ENCODE peak calls at places on chromosomes 12 and 14, in seven cellular contexts. X is COR-L47, O is thoracic aorta, B is ascending aorta, N is NCI-H774, V is HEK293T, E is activated gamma-delta T cell. C is an unnamed sample.

GRCh38 chr12:119014368-119014767 is 33.0 kb downstream of the SRRM4 start:
- DNase-seq in X (no peak), O (no peak), B (no peak), N (no peak), V (no peak), E (no peak), C (no peak)

GRCh38 chr12:13205809-13206559 is 9.5 kb downstream of the EMP1 start:
- DNase-seq in X (no peak), O (no peak), B (no peak), N (no peak), V (no peak), E (no peak), C (no peak)

GRCh38 chr12:117350140-117350539 is 11.3 kb downstream of the NOS1 start:
- DNase-seq in X (no peak), O (no peak), B (no peak), N (peak; percentile 75), V (no peak), E (no peak), C (no peak)

GRCh38 chr14:79111963-79112362 is 941.8 kb downstream of the NRXN3 start:
- DNase-seq in X (no peak), O (no peak), B (no peak), N (no peak), V (no peak), E (no peak), C (no peak)

GRCh38 chr14:75631453-75631831 is 29.2 kb downstream of the ERG28 start:
- DNase-seq in X (no peak), O (no peak), B (no peak), N (no peak), V (no peak), E (no peak), C (no peak)

GRCh38 chr12:124296295-124296915 is 1.5 kb downstream of the RFLNA start:
- DNase-seq in X (no peak), O (no peak), B (no peak), N (no peak), V (no peak), E (no peak), C (no peak)

GRCh38 chr12:100706029-100706428 is 88.5 kb upstream of the ANO4 start:
- DNase-seq in X (peak; percentile 84), O (no peak), B (no peak), N (peak; percentile 95), V (no peak), E (no peak), C (peak; percentile 54)

GRCh38 chr12:105823810-105824209 is 314.9 kb downstream of the NUAK1 start:
- DNase-seq in X (no peak), O (no peak), B (no peak), N (no peak), V (no peak), E (no peak), C (no peak)

GRCh38 chr14:91835920-91836843 is 31.2 kb downstream of the TC2N start:
- DNase-seq in X (peak; percentile 82), O (no peak), B (peak; percentile 92), N (peak; percentile 64), V (peak; percentile 91), E (peak; percentile 81), C (peak; percentile 92)

GRCh38 chr14:98198385-98198784 is 1073.6 kb downstream of the BCL11B start:
- DNase-seq in X (no peak), O (no peak), B (no peak), N (no peak), V (no peak), E (peak; percentile 11), C (no peak)